ENCODE peak calls at places on chromosomes 16 and 17, in nine cellular contexts. L, Z, A, P, Q, D, I, J and V are unnamed samples.
A peak's percentile ranks its signal among the peaks of the same experiment; 100 is the strongest.

GRCh38 chr17:42373896-42374295 is 14.3 kb downstream of the STAT3 start:
- DNase-seq in L (no peak), Z (no peak), A (no peak), P (no peak), Q (no peak), D (no peak), I (no peak), J (no peak), V (no peak)

GRCh38 chr17:44820631-44821196 is 9.4 kb downstream of the GJC1 start:
- DNase-seq in L (peak; percentile 90), Z (no peak), A (peak; percentile 91), P (no peak), Q (no peak), D (no peak), I (no peak), J (peak; percentile 91), V (no peak)

GRCh38 chr16:9092963-9093477 is 1.6 kb downstream of the HAPSTR1 start:
- DNase-seq in L (no peak), Z (peak; percentile 67), A (no peak), P (no peak), Q (peak; percentile 9), D (peak; percentile 36), I (peak; percentile 21), J (peak; percentile 43), V (no peak)

GRCh38 chr17:55764610-55765009 is 13.8 kb downstream of the PCTP start:
- DNase-seq in L (no peak), Z (no peak), A (no peak), P (no peak), Q (no peak), D (no peak), I (no peak), J (no peak), V (no peak)

GRCh38 chr17:38334480-38335364 is 9.0 kb downstream of the GPR179 start:
- DNase-seq in L (no peak), Z (no peak), A (no peak), P (no peak), Q (no peak), D (no peak), I (no peak), J (no peak), V (no peak)

GRCh38 chr16:26816885-26817571 is 249.7 kb upstream of the C16orf82 start:
- DNase-seq in L (peak; percentile 23), Z (no peak), A (peak; percentile 94), P (no peak), Q (no peak), D (no peak), I (no peak), J (no peak), V (no peak)

GRCh38 chr17:69525920-69526841 is 111.7 kb downstream of the MAP2K6 start:
- DNase-seq in L (peak; percentile 78), Z (peak; percentile 69), A (peak; percentile 73), P (no peak), Q (no peak), D (no peak), I (no peak), J (peak; percentile 82), V (peak; percentile 72)

GRCh38 chr16:57964157-57964700 is 6.7 kb downstream of the CNGB1 start:
- DNase-seq in L (no peak), Z (no peak), A (no peak), P (no peak), Q (no peak), D (no peak), I (no peak), J (no peak), V (no peak)

GRCh38 chr16:27321013-27321960 is 7.5 kb downstream of the IL4R start:
- DNase-seq in L (peak; percentile 45), Z (no peak), A (peak; percentile 60), P (no peak), Q (no peak), D (no peak), I (no peak), J (no peak), V (no peak)

GRCh38 chr17:78197147-78197830 is 10.1 kb downstream of the AFMID start:
- DNase-seq in L (peak; percentile 30), Z (no peak), A (no peak), P (no peak), Q (no peak), D (no peak), I (no peak), J (no peak), V (no peak)

GRCh38 chr17:31319253-31319661 is 2.2 kb downstream of the EVI2A start:
- DNase-seq in L (no peak), Z (peak; percentile 81), A (no peak), P (no peak), Q (no peak), D (no peak), I (no peak), J (no peak), V (peak; percentile 79)